ENCODE peak calls at places on chromosomes 12 and 14, in ten cellular contexts. G is SW480; B is CD8-positive, alpha-beta T cell; F is activated CD8-positive, alpha-beta memory T cell treated with anti-CD3 and anti-CD28 coated beads for 24 hours; N is kidney tubule cell; H is heart left ventricle; Z is GM03348; Q is tibial artery; X is mesendoderm; O is K562. Y is an unnamed sample.

GRCh38 chr14:99751539-99752485 is 41.4 kb upstream of the EML1 start:
- DNase-seq in G (no peak), X (no peak), O (no peak), H (no peak), B (no peak), N (peak; percentile 61), Q (no peak), Z (no peak), F (no peak), Y (no peak)

GRCh38 chr12:104681012-104681690 is 224.4 kb downstream of the CHST11 start:
- DNase-seq in X (no peak), H (no peak), O (no peak), Q (no peak), G (no peak), F (no peak), N (no peak), B (no peak), Z (no peak), Y (no peak)

GRCh38 chr12:123401753-123402683 is 18.1 kb downstream of the KMT5A start:
- DNase-seq in Z (no peak), O (no peak), Q (no peak), B (no peak), N (no peak), H (no peak), G (no peak), X (peak; percentile 58), F (no peak), Y (no peak)

GRCh38 chr14:73759714-73760597 is 45.8 kb upstream of the PNMA1 start:
- DNase-seq in H (peak; percentile 97), F (peak; percentile 98), G (peak; percentile 99), Q (peak; percentile 99), X (peak; percentile 99), O (peak; percentile 67), N (peak; percentile 100), B (peak; percentile 97), Z (peak; percentile 96), Y (peak; percentile 92)

GRCh38 chr12:47636908-47637780 is 68.7 kb downstream of the RPAP3 start:
- DNase-seq in Z (no peak), B (peak; percentile 13), O (no peak), Q (no peak), N (peak; percentile 69), H (no peak), F (peak; percentile 67), X (peak; percentile 96), G (peak; percentile 30), Y (no peak)

GRCh38 chr12:112342587-112342986 is 39.6 kb downstream of the HECTD4 start:
- DNase-seq in F (no peak), G (no peak), N (no peak), X (no peak), Q (no peak), H (no peak), O (no peak), Z (no peak), B (no peak), Y (no peak)

GRCh38 chr12:50387972-50388478 is 8.4 kb downstream of the FAM186A start:
- DNase-seq in F (peak; percentile 24), G (no peak), Z (no peak), N (no peak), O (no peak), X (no peak), B (no peak), H (no peak), Q (no peak), Y (no peak)

GRCh38 chr14:86430807-86431206 is 900.9 kb downstream of the FLRT2 start:
- DNase-seq in N (no peak), X (no peak), B (no peak), Z (no peak), G (no peak), Q (no peak), H (no peak), F (no peak), O (no peak), Y (no peak)

GRCh38 chr12:126784328-126784921 is 1482.5 kb upstream of the TMEM132C start:
- DNase-seq in G (peak; percentile 41), Z (peak; percentile 66), F (peak; percentile 67), N (peak; percentile 61), H (no peak), X (peak; percentile 86), O (peak; percentile 31), B (peak; percentile 8), Q (no peak), Y (peak; percentile 32)

GRCh38 chr12:52580496-52580895 is 6.9 kb upstream of the KRT74 start:
- DNase-seq in G (peak; percentile 95), O (no peak), X (peak; percentile 15), Z (no peak), H (no peak), F (no peak), B (no peak), Q (peak; percentile 37), N (peak; percentile 6), Y (no peak)

GRCh38 chr12:110791589-110791988 is 48.9 kb upstream of the PPP1CC start:
- DNase-seq in B (no peak), Z (no peak), Q (no peak), G (no peak), O (no peak), F (no peak), X (no peak), N (no peak), H (no peak), Y (no peak)

GRCh38 chr12:47755655-47756562 is 2.8 kb downstream of the RAPGEF3 start:
- DNase-seq in X (no peak), Z (no peak), Q (no peak), G (no peak), O (no peak), N (peak; percentile 78), H (no peak), F (no peak), B (no peak), Y (no peak)

GRCh38 chr12:53805801-53806200 is 54.0 kb upstream of the CISTR start:
- DNase-seq in H (no peak), O (no peak), B (no peak), Q (no peak), X (no peak), N (peak; percentile 60), F (no peak), G (no peak), Z (no peak), Y (no peak)

GRCh38 chr12:51694146-51694545 is 103.1 kb downstream of the SCN8A start:
- DNase-seq in B (no peak), G (no peak), F (no peak), O (no peak), X (no peak), N (peak; percentile 7), Z (no peak), Q (no peak), H (no peak), Y (no peak)

Y was measured in SK-N-SH.